ENCODE peak calls at places on chromosomes 6 and 20, in five cellular contexts. One of them, this sample, is unnamed.

GRCh38 chr6:106973018-106973840 is 1.3 kb downstream of the CD24 start:
- DNase-seq in SK-N-SH: peak
- DNase-seq in IMR-90: no peak
- DNase-seq in ovary: no peak
- DNase-seq in ascending aorta: no peak
- DNase-seq in this sample: no peak

GRCh38 chr6:113102761-113103160 is 754.4 kb upstream of the MARCKS start:
- DNase-seq in SK-N-SH: no peak
- DNase-seq in IMR-90: peak
- DNase-seq in ovary: no peak
- DNase-seq in ascending aorta: no peak
- DNase-seq in this sample: no peak

GRCh38 chr6:46832816-46833215 is 39.6 kb downstream of the MEP1A start:
- DNase-seq in SK-N-SH: no peak
- DNase-seq in IMR-90: no peak
- DNase-seq in ovary: no peak
- DNase-seq in ascending aorta: no peak
- DNase-seq in this sample: no peak

GRCh38 chr6:157272372-157272771 is 50.9 kb downstream of the TMEM242 start:
- DNase-seq in SK-N-SH: no peak
- DNase-seq in IMR-90: no peak
- DNase-seq in ovary: no peak
- DNase-seq in ascending aorta: peak
- DNase-seq in this sample: no peak

GRCh38 chr6:63663147-63663877 is 27.7 kb downstream of the PHF3 start:
- DNase-seq in SK-N-SH: no peak
- DNase-seq in IMR-90: peak
- DNase-seq in ovary: no peak
- DNase-seq in ascending aorta: no peak
- DNase-seq in this sample: no peak

GRCh38 chr6:100176321-100176950 is 182.4 kb upstream of the MCHR2 start:
- DNase-seq in SK-N-SH: no peak
- DNase-seq in IMR-90: peak
- DNase-seq in ovary: no peak
- DNase-seq in ascending aorta: no peak
- DNase-seq in this sample: no peak

GRCh38 chr6:89679215-89680120 is 40.9 kb upstream of the LYRM2 start:
- DNase-seq in SK-N-SH: no peak
- DNase-seq in IMR-90: no peak
- DNase-seq in ovary: no peak
- DNase-seq in ascending aorta: no peak
- DNase-seq in this sample: no peak

GRCh38 chr20:63011798-63012197 is 5.0 kb upstream of the BHLHE23 start:
- DNase-seq in SK-N-SH: no peak
- DNase-seq in IMR-90: no peak
- DNase-seq in ovary: no peak
- DNase-seq in ascending aorta: no peak
- DNase-seq in this sample: no peak

GRCh38 chr20:62020935-62021701 is 44.6 kb downstream of the TAF4 start:
- DNase-seq in SK-N-SH: peak
- DNase-seq in IMR-90: peak
- DNase-seq in ovary: peak
- DNase-seq in ascending aorta: peak
- DNase-seq in this sample: no peak

GRCh38 chr6:45898941-45899682 is 116.5 kb downstream of the CLIC5 start:
- DNase-seq in SK-N-SH: no peak
- DNase-seq in IMR-90: no peak
- DNase-seq in ovary: no peak
- DNase-seq in ascending aorta: no peak
- DNase-seq in this sample: no peak

GRCh38 chr6:134787261-134787871 is 162.5 kb downstream of the ALDH8A1 start:
- DNase-seq in SK-N-SH: no peak
- DNase-seq in IMR-90: peak
- DNase-seq in ovary: no peak
- DNase-seq in ascending aorta: no peak
- DNase-seq in this sample: no peak

GRCh38 chr20:16607364-16608264 is 34.4 kb upstream of the KIF16B start:
- DNase-seq in SK-N-SH: no peak
- DNase-seq in IMR-90: no peak
- DNase-seq in ovary: no peak
- DNase-seq in ascending aorta: no peak
- DNase-seq in this sample: no peak

GRCh38 chr6:35173068-35174042 is 32.2 kb upstream of the TCP11 start:
- DNase-seq in SK-N-SH: no peak
- DNase-seq in IMR-90: no peak
- DNase-seq in ovary: no peak
- DNase-seq in ascending aorta: no peak
- DNase-seq in this sample: no peak

GRCh38 chr20:56440346-56441007 is 27.9 kb upstream of the RTF2 start:
- DNase-seq in SK-N-SH: no peak
- DNase-seq in IMR-90: no peak
- DNase-seq in ovary: no peak
- DNase-seq in ascending aorta: no peak
- DNase-seq in this sample: no peak

GRCh38 chr6:162153120-162153519 is 574.4 kb downstream of the PRKN start:
- DNase-seq in SK-N-SH: no peak
- DNase-seq in IMR-90: no peak
- DNase-seq in ovary: no peak
- DNase-seq in ascending aorta: no peak
- DNase-seq in this sample: no peak

GRCh38 chr6:49490633-49491032 is 9.1 kb upstream of the GLYATL3 start:
- DNase-seq in SK-N-SH: no peak
- DNase-seq in IMR-90: no peak
- DNase-seq in ovary: no peak
- DNase-seq in ascending aorta: no peak
- DNase-seq in this sample: no peak

GRCh38 chr6:106918128-106918527 is 56.4 kb downstream of the CD24 start:
- DNase-seq in SK-N-SH: no peak
- DNase-seq in IMR-90: no peak
- DNase-seq in ovary: no peak
- DNase-seq in ascending aorta: no peak
- DNase-seq in this sample: no peak

GRCh38 chr6:12958052-12958706 is 241.6 kb downstream of the PHACTR1 start:
- DNase-seq in SK-N-SH: no peak
- DNase-seq in IMR-90: no peak
- DNase-seq in ovary: no peak
- DNase-seq in ascending aorta: no peak
- DNase-seq in this sample: no peak

GRCh38 chr6:166435574-166435973 is 52.8 kb upstream of the MPC1 start:
- DNase-seq in SK-N-SH: peak
- DNase-seq in IMR-90: no peak
- DNase-seq in ovary: no peak
- DNase-seq in ascending aorta: no peak
- DNase-seq in this sample: no peak

GRCh38 chr6:14335071-14335470 is 217.5 kb downstream of the CD83 start:
- DNase-seq in SK-N-SH: no peak
- DNase-seq in IMR-90: no peak
- DNase-seq in ovary: no peak
- DNase-seq in ascending aorta: no peak
- DNase-seq in this sample: no peak

GRCh38 chr6:134347916-134348805 is 30.2 kb upstream of the SGK1 start:
- DNase-seq in SK-N-SH: no peak
- DNase-seq in IMR-90: peak
- DNase-seq in ovary: peak
- DNase-seq in ascending aorta: peak
- DNase-seq in this sample: no peak

GRCh38 chr6:94270040-94270689 is 850.8 kb upstream of the EPHA7 start:
- DNase-seq in SK-N-SH: no peak
- DNase-seq in IMR-90: no peak
- DNase-seq in ovary: no peak
- DNase-seq in ascending aorta: no peak
- DNase-seq in this sample: no peak

GRCh38 chr6:110053395-110054240 is 75.5 kb downstream of the GPR6 start:
- DNase-seq in SK-N-SH: peak
- DNase-seq in IMR-90: peak
- DNase-seq in ovary: peak
- DNase-seq in ascending aorta: no peak
- DNase-seq in this sample: no peak

GRCh38 chr20:50172347-50173013 is 18.1 kb upstream of the CEBPB start:
- DNase-seq in SK-N-SH: no peak
- DNase-seq in IMR-90: peak
- DNase-seq in ovary: peak
- DNase-seq in ascending aorta: peak
- DNase-seq in this sample: no peak

GRCh38 chr20:25508083-25508770 is 77.1 kb downstream of the NINL start:
- DNase-seq in SK-N-SH: no peak
- DNase-seq in IMR-90: peak
- DNase-seq in ovary: peak
- DNase-seq in ascending aorta: no peak
- DNase-seq in this sample: no peak

GRCh38 chr6:80094017-80094416 is 12.5 kb upstream of the BCKDHB start:
- DNase-seq in SK-N-SH: peak
- DNase-seq in IMR-90: peak
- DNase-seq in ovary: no peak
- DNase-seq in ascending aorta: no peak
- DNase-seq in this sample: no peak

GRCh38 chr20:44302026-44302669 is 8.9 kb downstream of the FITM2 start:
- DNase-seq in SK-N-SH: no peak
- DNase-seq in IMR-90: no peak
- DNase-seq in ovary: no peak
- DNase-seq in ascending aorta: no peak
- DNase-seq in this sample: no peak

GRCh38 chr20:49501917-49502316 is 19.4 kb upstream of the KCNB1 start:
- DNase-seq in SK-N-SH: no peak
- DNase-seq in IMR-90: peak
- DNase-seq in ovary: no peak
- DNase-seq in ascending aorta: no peak
- DNase-seq in this sample: no peak

DNA sequence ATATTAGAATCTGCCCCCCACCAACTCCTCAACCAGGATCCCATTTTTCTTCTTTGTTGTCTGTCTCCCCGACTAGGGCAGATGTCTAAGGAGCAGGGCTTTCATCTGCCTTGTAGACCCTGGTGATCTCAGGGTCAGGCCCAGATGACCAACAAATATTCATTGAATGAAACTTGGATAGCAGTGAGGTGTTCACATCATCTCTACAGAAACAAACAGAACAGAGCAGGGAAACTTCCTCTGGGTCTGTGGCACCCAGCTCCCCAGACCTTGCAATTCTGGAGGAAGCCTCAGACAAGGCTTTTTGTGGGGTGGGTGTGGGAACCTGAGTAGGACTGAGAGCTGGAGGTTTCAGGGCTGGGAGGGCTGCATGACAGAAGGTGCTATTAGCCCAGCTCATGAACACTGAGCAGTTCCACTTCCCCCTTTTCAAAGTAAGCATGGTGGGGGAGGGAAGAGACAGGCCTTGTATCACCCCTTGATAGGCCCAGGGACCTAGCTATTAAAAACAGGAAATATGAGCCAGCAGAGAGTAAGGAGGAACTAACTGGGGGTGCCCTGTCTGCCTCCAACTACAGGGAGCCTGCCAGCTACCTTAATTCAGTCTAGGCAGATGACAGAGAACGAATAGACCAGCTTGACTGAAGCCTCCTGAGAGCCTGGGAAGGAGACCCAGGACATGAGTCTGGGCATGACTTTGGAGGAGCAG is 37.3 kb upstream of the TOP1 start:
- DNase-seq in SK-N-SH: no peak
- DNase-seq in IMR-90: no peak
- DNase-seq in ovary: no peak
- DNase-seq in ascending aorta: peak
- DNase-seq in this sample: no peak
- H3K4me3 ChIP-seq in SK-N-SH: no peak
- H3K4me3 ChIP-seq in IMR-90: no peak
- H3K4me3 ChIP-seq in ovary: no peak
- H3K4me3 ChIP-seq in ascending aorta: no peak
- H3K4me3 ChIP-seq in this sample: no peak

DNA sequence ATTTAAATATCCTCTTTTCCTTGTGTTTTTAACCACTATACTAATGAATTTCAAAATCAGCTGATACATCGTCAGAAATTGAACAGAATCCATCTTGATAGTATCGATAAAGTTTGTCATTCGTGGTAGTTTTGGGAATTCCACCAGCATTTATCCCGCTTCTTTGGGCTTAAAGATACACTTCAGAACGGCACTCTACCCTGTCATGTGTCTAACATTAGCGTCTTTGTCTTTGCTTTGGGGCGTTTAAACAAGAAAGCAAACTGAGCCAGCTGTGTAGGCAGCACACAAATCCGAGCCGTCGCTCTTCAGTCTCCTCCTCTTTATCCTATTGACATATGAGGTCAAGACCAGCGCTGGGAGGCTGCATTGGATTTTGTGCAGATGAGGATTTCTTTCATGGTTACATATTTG is 27.5 kb upstream of the NHSL1 start:
- DNase-seq in SK-N-SH: no peak
- DNase-seq in IMR-90: no peak
- DNase-seq in ovary: no peak
- DNase-seq in ascending aorta: no peak
- DNase-seq in this sample: no peak
- H3K4me3 ChIP-seq in SK-N-SH: no peak
- H3K4me3 ChIP-seq in IMR-90: no peak
- H3K4me3 ChIP-seq in ovary: no peak
- H3K4me3 ChIP-seq in ascending aorta: no peak
- H3K4me3 ChIP-seq in this sample: no peak

GRCh38 chr6:26365633-26365995 is 616 bp downstream of the BTN3A2 start:
- DNase-seq in SK-N-SH: no peak
- DNase-seq in IMR-90: no peak
- DNase-seq in ovary: no peak
- DNase-seq in ascending aorta: no peak
- DNase-seq in this sample: no peak

GRCh38 chr6:26362836-26363220 is 2.2 kb upstream of the BTN3A2 start:
- DNase-seq in SK-N-SH: no peak
- DNase-seq in IMR-90: no peak
- DNase-seq in ovary: no peak
- DNase-seq in ascending aorta: no peak
- DNase-seq in this sample: no peak

GRCh38 chr6:26362093-26362835 is 2.7 kb upstream of the BTN3A2 start:
- DNase-seq in SK-N-SH: no peak
- DNase-seq in IMR-90: no peak
- DNase-seq in ovary: no peak
- DNase-seq in ascending aorta: no peak
- DNase-seq in this sample: no peak

GRCh38 chr6:26363882-26364825 is 844 bp upstream of the BTN3A2 start:
- DNase-seq in SK-N-SH: peak
- DNase-seq in IMR-90: no peak
- DNase-seq in ovary: no peak
- DNase-seq in ascending aorta: no peak
- DNase-seq in this sample: no peak

DNA sequence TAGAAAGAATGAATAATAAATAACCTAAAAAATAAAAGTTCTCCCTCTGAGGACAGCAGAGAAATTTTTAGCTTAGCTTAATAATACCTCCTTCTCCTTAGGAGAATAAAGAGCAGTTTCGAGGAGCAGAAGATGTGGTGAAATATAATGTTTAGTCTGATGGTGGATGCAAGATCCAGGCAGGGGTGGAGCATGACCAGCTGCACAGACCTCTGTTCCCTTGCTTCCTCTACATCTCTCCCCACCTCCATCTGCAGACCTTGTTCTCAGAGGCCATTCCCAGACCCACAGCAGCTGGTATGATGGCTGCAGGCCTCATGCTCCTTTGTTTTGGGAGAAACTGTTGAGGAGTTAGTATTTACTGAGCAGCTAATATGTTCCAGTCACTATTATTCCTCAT is 1.5 kb downstream of the BTN3A2 start:
- DNase-seq in SK-N-SH: peak
- DNase-seq in IMR-90: no peak
- DNase-seq in ovary: no peak
- DNase-seq in ascending aorta: no peak
- DNase-seq in this sample: no peak
- H3K4me3 ChIP-seq in SK-N-SH: no peak
- H3K4me3 ChIP-seq in IMR-90: no peak
- H3K4me3 ChIP-seq in ovary: no peak
- H3K4me3 ChIP-seq in ascending aorta: peak
- H3K4me3 ChIP-seq in this sample: no peak

GRCh38 chr6:52503853-52504777 is 72.7 kb downstream of the TRAM2 start:
- DNase-seq in SK-N-SH: peak
- DNase-seq in IMR-90: peak
- DNase-seq in ovary: peak
- DNase-seq in ascending aorta: peak
- DNase-seq in this sample: peak
- H3K4me3 ChIP-seq in SK-N-SH: no peak
- H3K4me3 ChIP-seq in IMR-90: no peak
- H3K4me3 ChIP-seq in ovary: no peak
- H3K4me3 ChIP-seq in ascending aorta: no peak
- H3K4me3 ChIP-seq in this sample: no peak

This sample was measured in esophagus squamous epithelium.